ENCODE peak calls at places on chromosome 4, in six cellular contexts. C is H7; W is activated T-cell treated with anti-CD3 and anti-CD28 coated beads, Interleukin-2, amount 50 U/mL, for 72 hours; Q is effector CD4-positive, alpha-beta T cell; D is NCI-H2171; T is dorsolateral prefrontal cortex. Y is an unnamed sample.

GRCh38 chr4:158949094-158949493 is 153.8 kb upstream of the RAPGEF2 start:
- DNase-seq in C (no peak), W (no peak), Q (no peak), D (no peak), T (no peak), Y (no peak)

GRCh38 chr4:23213198-23213597 is 520.5 kb downstream of the GBA3 start:
- DNase-seq in C (no peak), W (no peak), Q (no peak), D (no peak), T (no peak), Y (no peak)

GRCh38 chr4:145828802-145829485 is 109.7 kb downstream of the ZNF827 start:
- DNase-seq in C (no peak), W (peak), Q (no peak), D (no peak), T (no peak), Y (no peak)

GRCh38 chr4:173168396-173169177 is at the start of gene GALNT7:
- DNase-seq in C (peak), W (peak), Q (peak), D (peak), T (peak), Y (peak)

GRCh38 chr4:88985088-88985779 is 71.8 kb downstream of the FAM13A start:
- DNase-seq in C (no peak), W (no peak), Q (no peak), D (no peak), T (no peak), Y (no peak)

GRCh38 chr4:129254126-129254525 is 158.2 kb downstream of the C4orf33 start:
- DNase-seq in C (no peak), W (no peak), Q (no peak), D (no peak), T (no peak), Y (no peak)

GRCh38 chr4:177369372-177369771 is 59.7 kb downstream of the NEIL3 start:
- DNase-seq in C (no peak), W (no peak), Q (no peak), D (no peak), T (no peak), Y (no peak)

GRCh38 chr4:142961866-142962265 is 115.8 kb upstream of the INPP4B start:
- DNase-seq in C (no peak), W (no peak), Q (no peak), D (no peak), T (no peak), Y (no peak)

GRCh38 chr4:176409627-176410026 is 89.9 kb downstream of the SPCS3 start:
- DNase-seq in C (no peak), W (no peak), Q (no peak), D (no peak), T (no peak), Y (no peak)

GRCh38 chr4:121860121-121860520 is 10.2 kb downstream of the BBS7 start:
- DNase-seq in C (no peak), W (no peak), Q (no peak), D (no peak), T (no peak), Y (no peak)

GRCh38 chr4:2333356-2333841 is 71.5 kb upstream of the MXD4 start:
- DNase-seq in C (peak), W (no peak), Q (no peak), D (no peak), T (no peak), Y (no peak)

GRCh38 chr4:106096454-106096853 is 201.2 kb downstream of the NPNT start:
- DNase-seq in C (peak), W (no peak), Q (no peak), D (no peak), T (no peak), Y (no peak)

GRCh38 chr4:41571422-41571821 is 33.5 kb downstream of the LIMCH1 start:
- DNase-seq in C (no peak), W (no peak), Q (no peak), D (no peak), T (no peak), Y (no peak)

GRCh38 chr4:40099010-40099409 is 42.4 kb downstream of the N4BP2 start:
- DNase-seq in C (no peak), W (no peak), Q (no peak), D (no peak), T (no peak), Y (no peak)

GRCh38 chr4:132240094-132240493 is 909.0 kb upstream of the PCDH10 start:
- DNase-seq in C (no peak), W (no peak), Q (no peak), D (no peak), T (no peak), Y (no peak)

GRCh38 chr4:54992266-54992665 is 133.1 kb downstream of the KDR start:
- DNase-seq in C (no peak), W (no peak), Q (no peak), D (no peak), T (no peak), Y (no peak)

GRCh38 chr4:15729910-15730533 is 27.2 kb downstream of the BST1 start:
- DNase-seq in C (peak), W (peak), Q (peak), D (no peak), T (no peak), Y (no peak)

Y was measured in psoas muscle.